ENCODE peak calls at places on chromosomes 11 and 22, in six cellular contexts. One of them, this sample, is unnamed.

GRCh38 chr11:21888814-21889213 is 304.1 kb upstream of the ANO5 start:
- DNase-seq in body of pancreas: peak
- DNase-seq in IMR-90: no peak
- DNase-seq in tibial nerve: peak
- DNase-seq in breast epithelium: no peak
- DNase-seq in heart left ventricle: no peak
- DNase-seq in this sample: no peak

GRCh38 chr11:110289472-110289871 is 6.9 kb downstream of the RDX start:
- DNase-seq in body of pancreas: no peak
- DNase-seq in IMR-90: no peak
- DNase-seq in tibial nerve: no peak
- DNase-seq in breast epithelium: no peak
- DNase-seq in heart left ventricle: no peak
- DNase-seq in this sample: no peak

GRCh38 chr11:15965562-15966250 is 390.6 kb downstream of the SOX6 start:
- DNase-seq in body of pancreas: peak
- DNase-seq in IMR-90: no peak
- DNase-seq in tibial nerve: no peak
- DNase-seq in breast epithelium: no peak
- DNase-seq in heart left ventricle: no peak
- DNase-seq in this sample: no peak

GRCh38 chr22:49574861-49575702 is 252.6 kb downstream of the BRD1 start:
- DNase-seq in body of pancreas: no peak
- DNase-seq in IMR-90: no peak
- DNase-seq in tibial nerve: no peak
- DNase-seq in breast epithelium: no peak
- DNase-seq in heart left ventricle: peak
- DNase-seq in this sample: no peak

GRCh38 chr11:17703951-17704350 is 15.4 kb upstream of the MYOD1 start:
- DNase-seq in body of pancreas: no peak
- DNase-seq in IMR-90: peak
- DNase-seq in tibial nerve: no peak
- DNase-seq in breast epithelium: no peak
- DNase-seq in heart left ventricle: no peak
- DNase-seq in this sample: peak

GRCh38 chr11:20160425-20161229 is at the start of gene DBX1:
- DNase-seq in body of pancreas: no peak
- DNase-seq in IMR-90: no peak
- DNase-seq in tibial nerve: no peak
- DNase-seq in breast epithelium: no peak
- DNase-seq in heart left ventricle: no peak
- DNase-seq in this sample: no peak

GRCh38 chr11:115959098-115959497 is 454.9 kb upstream of the CADM1 start:
- DNase-seq in body of pancreas: no peak
- DNase-seq in IMR-90: no peak
- DNase-seq in tibial nerve: no peak
- DNase-seq in breast epithelium: no peak
- DNase-seq in heart left ventricle: no peak
- DNase-seq in this sample: no peak

GRCh38 chr11:115642660-115643059 is 138.4 kb upstream of the CADM1 start:
- DNase-seq in body of pancreas: no peak
- DNase-seq in IMR-90: no peak
- DNase-seq in tibial nerve: no peak
- DNase-seq in breast epithelium: no peak
- DNase-seq in heart left ventricle: no peak
- DNase-seq in this sample: no peak

GRCh38 chr22:39236321-39237275 is 8.2 kb downstream of the PDGFB start:
- DNase-seq in body of pancreas: peak
- DNase-seq in IMR-90: no peak
- DNase-seq in tibial nerve: peak
- DNase-seq in breast epithelium: no peak
- DNase-seq in heart left ventricle: peak
- DNase-seq in this sample: peak

GRCh38 chr11:47247502-47247901 is 1.1 kb downstream of the ACP2 start:
- DNase-seq in body of pancreas: no peak
- DNase-seq in IMR-90: no peak
- DNase-seq in tibial nerve: no peak
- DNase-seq in breast epithelium: no peak
- DNase-seq in heart left ventricle: no peak
- DNase-seq in this sample: no peak

GRCh38 chr11:47248304-47248663 is 330 bp downstream of the ACP2 start:
- DNase-seq in body of pancreas: no peak
- DNase-seq in IMR-90: peak
- DNase-seq in tibial nerve: no peak
- DNase-seq in breast epithelium: no peak
- DNase-seq in heart left ventricle: no peak
- DNase-seq in this sample: no peak

GRCh38 chr11:47251751-47252150 is 3.1 kb upstream of the ACP2 start:
- DNase-seq in body of pancreas: no peak
- DNase-seq in IMR-90: no peak
- DNase-seq in tibial nerve: no peak
- DNase-seq in breast epithelium: no peak
- DNase-seq in heart left ventricle: no peak
- DNase-seq in this sample: no peak

GRCh38 chr11:47249378-47249715 is 733 bp upstream of the ACP2 start:
- DNase-seq in body of pancreas: no peak
- DNase-seq in IMR-90: no peak
- DNase-seq in tibial nerve: no peak
- DNase-seq in breast epithelium: no peak
- DNase-seq in heart left ventricle: no peak
- DNase-seq in this sample: no peak

DNA sequence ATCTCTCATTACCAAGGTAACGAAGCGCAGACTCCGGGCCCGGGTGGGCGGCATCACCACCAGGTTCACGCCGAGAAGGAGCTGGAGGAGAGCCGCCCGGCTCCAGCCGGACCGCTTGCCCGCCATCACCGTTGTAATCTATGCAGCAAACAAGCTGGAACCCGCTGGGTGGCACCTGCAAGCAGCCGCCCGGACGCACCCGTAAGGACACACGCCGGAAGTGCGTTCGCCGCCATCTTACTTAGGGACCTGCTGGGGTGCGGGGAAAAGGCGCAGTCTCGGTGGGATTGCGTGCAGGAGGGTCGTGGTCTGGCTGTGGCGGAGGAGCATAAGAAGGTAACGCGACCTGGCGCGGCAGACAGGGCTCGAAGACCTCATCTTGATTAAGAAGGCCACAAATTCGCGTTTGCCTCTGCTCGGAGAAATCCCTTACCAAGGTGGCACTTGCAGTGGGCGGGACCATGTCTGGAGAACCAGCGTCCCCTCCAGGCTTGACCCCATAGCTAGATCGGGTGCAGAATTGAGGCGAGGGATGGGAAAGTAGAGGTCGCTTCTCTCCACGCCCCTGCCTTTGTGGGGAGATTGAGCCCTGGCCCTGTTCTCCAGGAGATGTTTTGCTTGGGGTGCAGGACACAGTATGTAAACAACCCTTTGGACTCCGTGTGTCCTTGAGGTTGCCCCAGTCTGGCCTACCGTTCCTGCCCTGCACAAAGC is at the start of gene ACP2:
- DNase-seq in body of pancreas: peak
- DNase-seq in IMR-90: peak
- DNase-seq in tibial nerve: peak
- DNase-seq in breast epithelium: peak
- DNase-seq in heart left ventricle: peak
- DNase-seq in this sample: peak
- TF ChIP-seq POLR2A in body of pancreas: peak
- TF ChIP-seq POLR2A in IMR-90: peak
- TF ChIP-seq POLR2A in tibial nerve: peak
- TF ChIP-seq POLR2A in breast epithelium: no peak
- TF ChIP-seq POLR2A in heart left ventricle: no peak
- TF ChIP-seq POLR2A in this sample: peak

GRCh38 chr11:697028-697491 is 1.4 kb downstream of the TMEM80 start:
- DNase-seq in body of pancreas: peak
- DNase-seq in IMR-90: peak
- DNase-seq in tibial nerve: no peak
- DNase-seq in breast epithelium: no peak
- DNase-seq in heart left ventricle: no peak
- DNase-seq in this sample: no peak
- TF ChIP-seq POLR2A in body of pancreas: peak
- TF ChIP-seq POLR2A in IMR-90: no peak
- TF ChIP-seq POLR2A in tibial nerve: no peak
- TF ChIP-seq POLR2A in breast epithelium: no peak
- TF ChIP-seq POLR2A in heart left ventricle: no peak
- TF ChIP-seq POLR2A in this sample: no peak

DNA sequence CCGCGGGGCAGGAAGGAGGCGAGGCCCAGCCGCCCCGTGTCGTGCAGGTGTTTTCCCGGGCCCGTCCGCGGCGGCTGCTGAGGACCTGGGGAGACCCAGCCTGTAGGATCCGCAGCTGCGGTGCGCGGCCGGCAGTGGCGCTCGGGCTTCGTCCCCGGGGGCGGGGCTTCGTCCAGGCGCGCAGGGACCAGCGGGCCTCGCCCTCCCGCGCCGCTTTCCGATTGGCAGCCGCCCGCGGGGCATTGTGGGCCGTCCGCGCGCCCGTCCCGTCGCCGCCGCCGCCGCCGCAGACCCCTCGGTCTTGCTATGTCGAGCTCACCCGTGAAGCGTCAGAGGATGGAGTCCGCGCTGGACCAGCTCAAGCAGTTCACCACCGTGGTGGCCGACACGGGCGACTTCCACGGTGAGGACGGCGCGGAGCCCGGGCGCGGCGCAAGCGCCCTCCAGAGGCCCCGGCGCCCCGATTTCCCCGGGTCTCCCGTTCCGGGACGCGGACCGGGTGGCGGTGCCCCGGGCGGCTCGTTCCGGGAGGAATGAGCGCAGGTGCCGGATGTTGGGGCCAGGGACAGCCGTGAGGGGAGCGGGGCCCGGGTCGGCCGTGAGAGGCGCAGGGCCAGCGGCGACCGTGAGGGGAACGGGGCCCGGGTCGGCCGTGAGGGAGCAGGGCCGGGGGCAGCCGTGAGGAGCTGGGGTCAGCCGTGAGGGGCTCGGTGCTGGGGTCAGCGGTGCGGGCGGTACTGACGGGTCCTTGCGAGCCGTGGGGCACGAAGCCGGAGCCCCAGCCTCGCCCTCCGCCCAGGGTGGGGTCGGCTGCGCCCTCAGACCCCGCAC is at the start of gene TALDO1:
- DNase-seq in body of pancreas: peak
- DNase-seq in IMR-90: peak
- DNase-seq in tibial nerve: peak
- DNase-seq in breast epithelium: peak
- DNase-seq in heart left ventricle: peak
- DNase-seq in this sample: peak
- TF ChIP-seq POLR2A in body of pancreas: peak
- TF ChIP-seq POLR2A in IMR-90: peak
- TF ChIP-seq POLR2A in tibial nerve: peak
- TF ChIP-seq POLR2A in breast epithelium: no peak
- TF ChIP-seq POLR2A in heart left ventricle: no peak
- TF ChIP-seq POLR2A in this sample: peak

DNA sequence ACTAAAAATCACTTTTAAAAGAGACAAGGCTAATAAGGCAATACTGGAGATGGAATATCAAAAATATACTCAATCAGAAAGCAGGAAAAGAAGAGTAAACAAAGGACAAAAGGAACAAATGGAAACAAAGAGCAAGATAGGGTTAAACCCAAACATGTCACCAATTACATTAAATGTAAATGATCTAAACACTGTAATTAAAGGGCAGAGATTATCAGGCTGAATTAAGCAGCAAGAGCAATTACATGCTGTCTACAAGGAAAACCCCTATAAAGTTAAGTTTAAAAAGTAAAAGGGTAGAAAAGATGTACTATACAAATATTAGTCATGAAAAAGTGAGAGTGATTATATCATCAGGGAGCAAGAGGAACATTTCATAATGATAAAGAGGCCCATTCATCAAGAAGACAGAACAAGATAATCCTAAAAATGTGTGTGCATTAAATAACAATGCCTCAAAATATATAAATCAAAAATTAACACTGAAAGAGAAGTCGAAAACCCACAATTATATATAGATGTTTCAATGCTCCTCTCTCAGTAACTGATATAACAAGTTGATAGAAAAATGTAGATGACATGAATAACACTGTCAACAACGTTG is 56.8 kb downstream of the ALX4 start:
- DNase-seq in body of pancreas: no peak
- DNase-seq in IMR-90: no peak
- DNase-seq in tibial nerve: no peak
- DNase-seq in breast epithelium: no peak
- DNase-seq in heart left ventricle: no peak
- DNase-seq in this sample: no peak
- TF ChIP-seq POLR2A in body of pancreas: no peak
- TF ChIP-seq POLR2A in IMR-90: no peak
- TF ChIP-seq POLR2A in tibial nerve: no peak
- TF ChIP-seq POLR2A in breast epithelium: no peak
- TF ChIP-seq POLR2A in heart left ventricle: no peak
- TF ChIP-seq POLR2A in this sample: no peak